ENCODE peak calls at places on chromosomes 13 and 19, in five cellular contexts. O is hippocampal formation, S is fibroblast of the aortic adventitia, Y is NCI-H1092 treated with DMSO at 0.1 percent for 48 hours, B is PC-9. C is an unnamed sample.
A peak's percentile ranks its signal among the peaks of the same experiment; 100 is the strongest.

GRCh38 chr13:30481241-30481760 is 15.6 kb upstream of the HMGB1 start:
- DNase-seq in O (no peak), S (no peak), Y (no peak), B (no peak), C (no peak)

GRCh38 chr13:39942901-39943273 is 287.4 kb downstream of the COG6 start:
- DNase-seq in O (peak; percentile 32), S (peak; percentile 79), Y (peak; percentile 49), B (peak; percentile 53), C (peak; percentile 46)

GRCh38 chr13:71877280-71877653 is 10.3 kb upstream of the DACH1 start:
- DNase-seq in O (no peak), S (no peak), Y (no peak), B (no peak), C (no peak)

GRCh38 chr13:62294210-62294609 is 878.6 kb upstream of the PCDH20 start:
- DNase-seq in O (no peak), S (no peak), Y (no peak), B (no peak), C (no peak)

GRCh38 chr19:2170219-2170618 is 6.5 kb downstream of the DOT1L start:
- DNase-seq in O (no peak), S (no peak), Y (no peak), B (no peak), C (no peak)

GRCh38 chr19:41303941-41304340 is 6.0 kb upstream of the CCDC97 start:
- DNase-seq in O (no peak), S (no peak), Y (no peak), B (no peak), C (no peak)

GRCh38 chr19:17441241-17442135 is 7.0 kb downstream of the TMEM221 start:
- DNase-seq in O (peak; percentile 3), S (peak; percentile 65), Y (peak; percentile 5), B (peak; percentile 57), C (no peak)

GRCh38 chr19:2149980-2150793 is 1.2 kb downstream of the AP3D1 start:
- DNase-seq in O (no peak), S (peak; percentile 25), Y (no peak), B (peak; percentile 60), C (no peak)

GRCh38 chr13:114136576-114136975 is 4.2 kb upstream of the RASA3 start:
- DNase-seq in O (no peak), S (no peak), Y (no peak), B (no peak), C (no peak)

GRCh38 chr13:35729926-35730627 is 253.6 kb upstream of the MAB21L1 start:
- DNase-seq in O (no peak), S (no peak), Y (no peak), B (no peak), C (no peak)

GRCh38 chr19:17405250-17406038 is at the start of gene BST2:
- DNase-seq in O (peak; percentile 12), S (peak; percentile 62), Y (no peak), B (peak; percentile 73), C (no peak)

GRCh38 chr13:101283782-101284181 is 132.5 kb downstream of the NALCN start:
- DNase-seq in O (no peak), S (no peak), Y (no peak), B (no peak), C (no peak)

C was measured in skeletal muscle cell.